ENCODE peak calls at places on chromosomes 12 and 14, in six cellular contexts. One of them, this sample, is unnamed.

GRCh38 chr12:130632582-130633174 is 83.4 kb downstream of the RIMBP2 start:
- DNase-seq in stimulated activated CD8-positive, alpha-beta memory T cell treated with anti-CD3 and anti-CD28 coated beads, Interleukin-4, amount 100 ng/mL, for 1 hour: no peak
- DNase-seq in AG20443: no peak
- DNase-seq in HT1080: no peak
- DNase-seq in psoas muscle: no peak
- DNase-seq in right lobe of liver: no peak
- DNase-seq in this sample: no peak

GRCh38 chr14:43894534-43894933 is 612.5 kb downstream of the FSCB start:
- DNase-seq in stimulated activated CD8-positive, alpha-beta memory T cell treated with anti-CD3 and anti-CD28 coated beads, Interleukin-4, amount 100 ng/mL, for 1 hour: no peak
- DNase-seq in AG20443: no peak
- DNase-seq in HT1080: peak
- DNase-seq in psoas muscle: no peak
- DNase-seq in right lobe of liver: no peak
- DNase-seq in this sample: peak

GRCh38 chr12:51869931-51870330 is 18.0 kb upstream of the ANKRD33 start:
- DNase-seq in stimulated activated CD8-positive, alpha-beta memory T cell treated with anti-CD3 and anti-CD28 coated beads, Interleukin-4, amount 100 ng/mL, for 1 hour: no peak
- DNase-seq in AG20443: no peak
- DNase-seq in HT1080: no peak
- DNase-seq in psoas muscle: no peak
- DNase-seq in right lobe of liver: no peak
- DNase-seq in this sample: no peak

GRCh38 chr12:63844391-63845341 is at the start of gene SRGAP1:
- DNase-seq in stimulated activated CD8-positive, alpha-beta memory T cell treated with anti-CD3 and anti-CD28 coated beads, Interleukin-4, amount 100 ng/mL, for 1 hour: no peak
- DNase-seq in AG20443: peak
- DNase-seq in HT1080: peak
- DNase-seq in psoas muscle: peak
- DNase-seq in right lobe of liver: peak
- DNase-seq in this sample: peak

GRCh38 chr12:70724444-70724843 is 87.2 kb upstream of the PTPRB start:
- DNase-seq in stimulated activated CD8-positive, alpha-beta memory T cell treated with anti-CD3 and anti-CD28 coated beads, Interleukin-4, amount 100 ng/mL, for 1 hour: no peak
- DNase-seq in AG20443: no peak
- DNase-seq in HT1080: no peak
- DNase-seq in psoas muscle: no peak
- DNase-seq in right lobe of liver: no peak
- DNase-seq in this sample: no peak

GRCh38 chr14:20597108-20597507 is 5.9 kb upstream of the RNASE12 start:
- DNase-seq in stimulated activated CD8-positive, alpha-beta memory T cell treated with anti-CD3 and anti-CD28 coated beads, Interleukin-4, amount 100 ng/mL, for 1 hour: no peak
- DNase-seq in AG20443: no peak
- DNase-seq in HT1080: no peak
- DNase-seq in psoas muscle: no peak
- DNase-seq in right lobe of liver: no peak
- DNase-seq in this sample: no peak

GRCh38 chr14:104979758-104980591 is 1.8 kb upstream of the AHNAK2 start:
- DNase-seq in stimulated activated CD8-positive, alpha-beta memory T cell treated with anti-CD3 and anti-CD28 coated beads, Interleukin-4, amount 100 ng/mL, for 1 hour: no peak
- DNase-seq in AG20443: no peak
- DNase-seq in HT1080: peak
- DNase-seq in psoas muscle: peak
- DNase-seq in right lobe of liver: peak
- DNase-seq in this sample: peak

GRCh38 chr12:70733385-70733784 is 96.2 kb upstream of the PTPRB start:
- DNase-seq in stimulated activated CD8-positive, alpha-beta memory T cell treated with anti-CD3 and anti-CD28 coated beads, Interleukin-4, amount 100 ng/mL, for 1 hour: no peak
- DNase-seq in AG20443: peak
- DNase-seq in HT1080: peak
- DNase-seq in psoas muscle: no peak
- DNase-seq in right lobe of liver: no peak
- DNase-seq in this sample: peak

GRCh38 chr12:13347241-13348043 is 150.9 kb downstream of the EMP1 start:
- DNase-seq in stimulated activated CD8-positive, alpha-beta memory T cell treated with anti-CD3 and anti-CD28 coated beads, Interleukin-4, amount 100 ng/mL, for 1 hour: no peak
- DNase-seq in AG20443: peak
- DNase-seq in HT1080: peak
- DNase-seq in psoas muscle: peak
- DNase-seq in right lobe of liver: no peak
- DNase-seq in this sample: no peak

This sample was measured in LoVo.